ENCODE peak calls at places on chromosomes 7 and 10, in four cellular contexts. O is Karpas-422, I is PC-3, Y is transverse colon. P is an unnamed sample.

GRCh38 chr10:77163670-77164348 is 473.8 kb downstream of the KCNMA1 start:
- DNase-seq in Y (peak; percentile 60), I (peak; percentile 100), O (no peak), P (no peak)

GRCh38 chr10:50400694-50401093 is 149.4 kb upstream of the ASAH2 start:
- DNase-seq in I (no peak), O (no peak), Y (no peak), P (no peak)

GRCh38 chr7:41880107-41880506 is 177.2 kb upstream of the INHBA start:
- DNase-seq in O (no peak), I (peak; percentile 30), Y (no peak), P (no peak)

GRCh38 chr10:43225004-43225786 is 41.7 kb downstream of the RASGEF1A start:
- DNase-seq in O (no peak), I (no peak), Y (peak; percentile 2), P (no peak)

GRCh38 chr10:3828404-3829192 is 43.6 kb upstream of the KLF6 start:
- DNase-seq in O (no peak), Y (no peak), I (peak; percentile 31), P (no peak)

GRCh38 chr10:66501356-66501755 is 424.5 kb upstream of the LRRTM3 start:
- DNase-seq in I (no peak), Y (no peak), O (no peak), P (no peak)

GRCh38 chr10:70145166-70145665 is 1.3 kb downstream of the TYSND1 start:
- DNase-seq in O (no peak), I (peak; percentile 38), Y (peak; percentile 35), P (no peak)

GRCh38 chr10:50937230-50937907 is 51.9 kb upstream of the A1CF start:
- DNase-seq in I (peak; percentile 90), O (no peak), Y (no peak), P (no peak)

GRCh38 chr10:78438094-78438906 is 404.6 kb downstream of the RPS24 start:
- DNase-seq in O (peak; percentile 87), I (no peak), Y (no peak), P (peak; percentile 57)

GRCh38 chr7:88243345-88243909 is 23.6 kb upstream of the SRI start:
- DNase-seq in O (peak; percentile 68), Y (no peak), I (peak; percentile 82), P (no peak)

GRCh38 chr7:47941136-47941844 is 7.0 kb downstream of the PKD1L1 start:
- DNase-seq in I (peak; percentile 68), O (no peak), Y (no peak), P (no peak)

GRCh38 chr7:130065500-130066152 is 4.7 kb upstream of the KLHDC10 start:
- DNase-seq in O (no peak), Y (no peak), I (no peak), P (no peak)

GRCh38 chr10:103888113-103888841 is 29.7 kb downstream of the STN1 start:
- DNase-seq in O (peak; percentile 78), I (peak; percentile 83), Y (peak; percentile 91), P (peak; percentile 91)

GRCh38 chr10:13512564-13512963 is 16.2 kb downstream of the BEND7 start:
- DNase-seq in I (no peak), O (no peak), Y (no peak), P (no peak)
- H3K4me3 ChIP-seq in I (no peak overlapping the region), O (no peak overlapping the region), Y (no peak overlapping the region), P (no peak overlapping the region)

GRCh38 chr7:27182861-27183681 is 2.0 kb downstream of the HOXA11 start:
- DNase-seq in O (no peak), Y (peak; percentile 20), I (no peak), P (peak; percentile 64)
- H3K27ac ChIP-seq in O (no peak overlapping the region), Y (peak overlapping the region; percentile 95), I (peak overlapping the region; percentile 97), P (no peak overlapping the region)

GRCh38 chr10:20944789-20945502 is 47.8 kb upstream of the NEBL start:
- DNase-seq in O (no peak), I (no peak), Y (no peak), P (no peak)

GRCh38 chr10:20948723-20949327 is 51.7 kb upstream of the NEBL start:
- DNase-seq in O (no peak), Y (no peak), I (no peak), P (no peak)

GRCh38 chr10:20949967-20950366 is 52.9 kb upstream of the NEBL start:
- DNase-seq in Y (no peak), I (no peak), O (no peak), P (no peak)

DNA sequence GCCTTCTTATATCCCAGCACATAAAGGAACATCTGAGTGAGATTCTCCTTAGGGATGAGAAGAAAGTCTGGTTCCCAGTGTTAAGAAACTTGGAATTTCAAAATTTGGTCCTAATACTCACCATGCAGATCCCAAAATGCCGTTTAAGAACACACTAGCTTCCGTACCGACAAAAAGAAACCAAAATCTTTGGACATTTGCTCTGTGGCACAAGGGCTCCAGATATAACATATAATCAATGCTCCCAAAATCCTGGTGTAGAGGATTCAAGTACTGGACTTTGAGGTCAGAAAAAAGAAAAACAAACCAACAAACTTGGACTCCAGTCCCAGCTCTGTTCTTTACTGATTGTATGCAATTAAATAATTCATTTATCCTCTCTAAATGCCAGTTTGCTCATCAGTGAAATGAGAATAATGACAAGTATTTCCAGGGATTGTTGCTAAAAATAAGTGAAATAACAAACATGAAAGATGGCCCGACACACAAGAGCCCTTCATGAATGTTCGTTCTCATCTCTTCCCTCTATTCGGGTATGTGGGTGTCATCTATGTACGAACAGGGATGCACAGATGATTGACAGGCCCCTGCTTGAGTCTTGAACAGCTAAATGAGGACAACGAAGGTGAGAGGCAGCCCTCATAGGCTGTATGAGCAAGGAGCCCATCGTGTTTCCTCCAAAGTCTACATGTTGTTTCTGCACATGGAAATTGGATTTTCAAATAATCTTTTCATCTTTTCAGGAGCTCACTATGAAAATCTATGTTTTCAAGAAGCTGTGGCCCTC is 48.6 kb upstream of the NEBL start:
- DNase-seq in I (no peak), O (no peak), Y (no peak), P (no peak)
- H3K4me3 ChIP-seq in I (no peak overlapping the region), O (no peak overlapping the region), Y (no peak overlapping the region), P (no peak overlapping the region)

GRCh38 chr7:143287321-143287934 is 723 bp upstream of the CASP2 start:
- DNase-seq in O (no peak), I (no peak), Y (no peak), P (no peak)

GRCh38 chr7:143288836-143289235 is 685 bp downstream of the CASP2 start:
- DNase-seq in Y (no peak), I (no peak), O (peak; percentile 53), P (no peak)

GRCh38 chr7:143290293-143290692 is 2.1 kb downstream of the CASP2 start:
- DNase-seq in O (no peak), Y (no peak), I (no peak), P (no peak)

GRCh38 chr7:143287935-143288826 is at the start of gene CASP2:
- DNase-seq in Y (peak; percentile 99), O (peak; percentile 99), I (peak; percentile 92), P (peak; percentile 98)

DNA sequence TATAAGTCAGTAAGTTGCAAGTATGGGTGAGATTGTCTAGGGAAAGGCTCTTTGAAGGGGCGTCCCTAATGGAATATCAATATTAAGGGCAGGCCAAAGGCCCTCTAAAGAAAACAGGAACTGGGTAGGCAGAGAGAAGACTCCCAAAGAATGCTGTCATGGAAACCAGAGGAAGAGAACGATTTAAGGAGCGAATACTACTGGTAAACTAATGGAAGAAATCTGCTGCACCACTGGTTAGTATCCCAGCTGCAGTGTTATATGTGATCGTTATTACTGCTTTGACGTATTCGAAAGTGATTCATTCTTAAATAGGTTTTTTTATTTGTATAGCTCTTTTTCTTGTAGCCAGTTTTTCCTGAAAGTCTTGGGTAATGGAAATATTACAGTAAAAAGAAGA is 1.3 kb downstream of the CASP2 start:
- DNase-seq in O (peak; percentile 50), I (peak; percentile 54), Y (no peak), P (no peak)
- H3K27ac ChIP-seq in O (peak overlapping the region; percentile 68), I (peak overlapping the region; percentile 87), Y (peak overlapping the region; percentile 98), P (no peak overlapping the region)

GRCh38 chr7:118078015-118078414 is 105.9 kb upstream of the LSM8 start:
- DNase-seq in I (no peak), Y (no peak), O (no peak), P (no peak)
- H3K4me3 ChIP-seq in I (no peak overlapping the region), Y (no peak overlapping the region), O (no peak overlapping the region), P (no peak overlapping the region)

GRCh38 chr10:16904619-16905018 is 87.4 kb upstream of the RSU1 start:
- DNase-seq in Y (no peak), O (no peak), I (no peak), P (no peak)
- H3K27ac ChIP-seq in Y (no peak overlapping the region), O (no peak overlapping the region), I (no peak overlapping the region), P (no peak overlapping the region)

DNA sequence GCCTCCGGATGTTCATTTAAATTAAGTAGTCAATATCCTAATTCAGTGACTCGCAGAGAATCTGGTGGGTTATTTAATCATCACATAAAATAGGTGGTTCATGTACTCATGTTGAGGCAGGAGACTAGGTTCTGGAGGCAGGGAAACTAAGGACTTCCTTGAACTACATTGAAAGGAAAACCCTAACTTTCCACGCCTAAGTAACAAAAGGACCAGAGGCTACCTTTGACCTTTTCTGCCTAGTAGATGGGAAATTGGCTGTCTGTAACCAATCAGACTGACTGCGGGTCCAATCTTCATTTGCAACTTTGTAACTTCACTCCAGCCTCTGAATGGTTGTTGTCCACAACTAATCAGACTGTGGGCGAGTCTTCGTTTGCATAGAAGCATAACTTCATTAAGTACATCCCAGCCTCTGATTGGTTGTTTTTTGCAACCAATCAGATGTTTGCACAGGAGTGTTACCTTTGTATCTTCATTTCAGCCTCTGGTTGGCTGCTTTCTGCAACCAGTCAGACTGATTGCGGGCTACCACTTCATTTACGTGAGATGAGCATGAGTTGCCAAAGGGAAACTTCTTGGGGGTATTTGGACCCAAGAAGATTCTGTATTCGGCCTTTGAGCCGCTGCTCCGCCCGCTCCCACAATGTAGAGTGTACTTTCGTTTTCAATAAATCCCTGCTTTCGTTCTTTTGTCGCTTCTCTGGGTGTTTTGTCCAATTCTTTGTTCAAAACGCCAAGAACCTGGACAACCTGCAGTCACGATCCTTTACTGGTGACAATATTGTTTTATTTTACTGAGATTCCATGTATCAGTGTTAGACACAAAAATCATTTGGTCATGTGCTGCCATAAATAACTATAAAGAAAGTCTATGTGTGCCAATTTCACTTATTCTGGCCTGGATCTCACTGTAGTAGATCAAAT is 1.7 kb upstream of the ST7 start:
- DNase-seq in O (no peak), Y (peak; percentile 8), I (no peak), P (no peak)
- H3K4me3 ChIP-seq in O (no peak overlapping the region), Y (no peak overlapping the region), I (no peak overlapping the region), P (no peak overlapping the region)

GRCh38 chr10:12689893-12690292 is 311.6 kb downstream of the CCDC3 start:
- DNase-seq in O (no peak), I (no peak), Y (no peak), P (no peak)

GRCh38 chr10:12687996-12688395 is 313.5 kb downstream of the CCDC3 start:
- DNase-seq in I (no peak), O (no peak), Y (no peak), P (no peak)

GRCh38 chr10:12681250-12681649 is 320.3 kb downstream of the CCDC3 start:
- DNase-seq in O (no peak), Y (no peak), I (no peak), P (no peak)

GRCh38 chr10:12684784-12685183 is 316.7 kb downstream of the CCDC3 start:
- DNase-seq in I (no peak), O (no peak), Y (no peak), P (no peak)

GRCh38 chr10:12685261-12685861 is 316.2 kb downstream of the CCDC3 start:
- DNase-seq in O (no peak), Y (no peak), I (no peak), P (no peak)
- H3K27ac ChIP-seq in O (no peak overlapping the region), Y (peak overlapping the region; percentile 2), I (no peak overlapping the region), P (no peak overlapping the region)

P was measured in pancreas.